ENCODE peak calls at places on chromosomes 13 and 19, in four cellular contexts. T, Z, D and O are unnamed samples.

GRCh38 chr13:75312884-75313520 is 169.0 kb downstream of the TBC1D4 start:
- DNase-seq in T (no peak), Z (no peak), D (no peak), O (no peak)

GRCh38 chr19:16315825-16316505 is 8.7 kb upstream of the KLF2 start:
- DNase-seq in T (peak), Z (no peak), D (no peak), O (peak)

GRCh38 chr19:34034318-34034846 is 137.9 kb upstream of the LSM14A start:
- DNase-seq in T (no peak), Z (no peak), D (no peak), O (no peak)

GRCh38 chr19:16330811-16331690 is 6.4 kb downstream of the KLF2 start:
- DNase-seq in T (no peak), Z (no peak), D (no peak), O (no peak)

GRCh38 chr19:32928806-32929205 is 43.0 kb downstream of the CEP89 start:
- DNase-seq in T (peak), Z (no peak), D (no peak), O (no peak)

GRCh38 chr13:30792257-30793000 is 57.1 kb downstream of the ALOX5AP start:
- DNase-seq in T (peak), Z (no peak), D (no peak), O (peak)

GRCh38 chr13:22938576-22938975 is 242.2 kb upstream of the SGCG start:
- DNase-seq in T (no peak), Z (no peak), D (no peak), O (no peak)

GRCh38 chr19:8702350-8702749 is 3.8 kb upstream of the ACTL9 start:
- DNase-seq in T (no peak), Z (no peak), D (no peak), O (no peak)

GRCh38 chr13:113096052-113096744 is 9.4 kb upstream of the F7 start:
- DNase-seq in T (no peak), Z (no peak), D (no peak), O (no peak)

GRCh38 chr13:73767747-73768315 is 366.4 kb downstream of the KLF12 start:
- DNase-seq in T (peak), Z (no peak), D (peak), O (peak)